ENCODE peak calls at places on chromosomes 4 and X, in nine cellular contexts. O is activated T-cell treated with anti-CD3 and anti-CD28 coated beads for 1 hour; R is amniotic stem cell; B is fibroblast of lung; S is glutamatergic neuron; E is ACHN; T is CD8-positive, alpha-beta memory T cell; C is nucleus accumbens; Y is hypothalamus. N is an unnamed sample.

GRCh38 chr4:84691170-84691691 is 108.3 kb downstream of the CDS1 start:
- DNase-seq in Y (no peak), S (no peak), O (no peak), T (no peak), C (no peak), B (peak), E (peak), R (peak), N (no peak)

GRCh38 chr4:83109480-83110221 is 4.9 kb downstream of the PLAC8 start:
- DNase-seq in S (peak), C (no peak), E (peak), O (no peak), R (no peak), B (no peak), Y (peak), T (peak), N (peak)

GRCh38 chr4:39732728-39733127 is 34.8 kb downstream of the UBE2K start:
- DNase-seq in Y (no peak), C (no peak), B (peak), T (no peak), E (peak), O (no peak), S (no peak), R (peak), N (no peak)

GRCh38 chr4:181301735-181302380 is 941.3 kb upstream of the TENM3 start:
- DNase-seq in E (peak), C (no peak), O (no peak), Y (peak), B (peak), S (peak), R (no peak), T (no peak), N (peak)

GRCh38 chr4:24210332-24210902 is 320.6 kb upstream of the PPARGC1A start:
- DNase-seq in Y (no peak), R (no peak), O (no peak), S (no peak), T (no peak), B (peak), C (peak), E (no peak), N (no peak)

GRCh38 chr4:72997409-72997808 is 72.1 kb downstream of the COX18 start:
- DNase-seq in C (no peak), R (no peak), T (no peak), Y (no peak), E (peak), B (no peak), O (no peak), S (no peak), N (no peak)

GRCh38 chr4:142840516-142841123 is 5.5 kb downstream of the INPP4B start:
- DNase-seq in O (no peak), T (peak), E (peak), C (no peak), Y (no peak), S (no peak), B (peak), R (peak), N (no peak)

GRCh38 chrX:11600578-11600977 is 65.1 kb downstream of the ARHGAP6 start:
- DNase-seq in E (no peak), T (no peak), O (no peak), B (no peak), C (no peak), Y (no peak), R (no peak), S (no peak), N (no peak)

GRCh38 chr4:166091914-166092510 is 219.0 kb downstream of the TLL1 start:
- DNase-seq in S (no peak), O (no peak), B (peak), R (peak), E (peak), Y (no peak), C (no peak), T (no peak), N (no peak)

GRCh38 chrX:112636288-112636687 is 43.5 kb downstream of the LHFPL1 start:
- DNase-seq in T (no peak), R (peak), S (no peak), C (no peak), Y (no peak), O (no peak), E (no peak), B (peak), N (no peak)

GRCh38 chr4:132592850-132593249 is 556.2 kb upstream of the PCDH10 start:
- DNase-seq in Y (no peak), C (no peak), T (no peak), O (no peak), R (no peak), S (no peak), B (no peak), E (no peak), N (no peak)

GRCh38 chrX:154043003-154043402 is 23.3 kb upstream of the IRAK1 start:
- DNase-seq in Y (no peak), B (peak), T (no peak), E (no peak), O (no peak), C (no peak), R (no peak), S (no peak), N (no peak)

GRCh38 chr4:26766142-26766541 is 94.5 kb upstream of the STIM2 start:
- DNase-seq in R (no peak), C (no peak), B (no peak), O (no peak), Y (no peak), E (no peak), T (no peak), S (no peak), N (no peak)

GRCh38 chrX:139191746-139192385 is 338.7 kb upstream of the F9 start:
- DNase-seq in E (no peak), Y (no peak), C (no peak), O (no peak), T (no peak), R (no peak), S (no peak), B (no peak), N (no peak)

GRCh38 chrX:6226646-6227444 is 1.8 kb downstream of the NLGN4X start:
- DNase-seq in C (peak), T (no peak), E (no peak), B (no peak), O (no peak), R (no peak), S (peak), Y (peak), N (peak)

GRCh38 chr4:4575284-4576211 is 33.7 kb upstream of the STX18 start:
- DNase-seq in Y (peak), E (peak), T (peak), O (peak), R (no peak), C (peak), S (peak), B (peak), N (peak)

GRCh38 chr4:88143504-88143903 is 14.9 kb downstream of the ABCG2 start:
- DNase-seq in T (no peak), C (no peak), O (no peak), E (peak), R (peak), Y (no peak), S (no peak), B (peak), N (no peak)

GRCh38 chrX:109472939-109473713 is 8.8 kb downstream of the GUCY2F start:
- DNase-seq in C (no peak), Y (no peak), S (peak), B (peak), E (peak), T (no peak), O (no peak), R (peak), N (peak)

GRCh38 chrX:17968367-17968766 is 107.3 kb upstream of the RAI2 start:
- DNase-seq in O (no peak), C (no peak), Y (no peak), B (no peak), E (no peak), R (no peak), S (no peak), T (no peak), N (no peak)

GRCh38 chrX:45621356-45622041 is 420.8 kb upstream of the DIPK2B start:
- DNase-seq in E (no peak), S (no peak), Y (no peak), C (no peak), B (peak), R (peak), T (no peak), O (no peak), N (no peak)

GRCh38 chr4:102253860-102254259 is 91.4 kb downstream of the SLC39A8 start:
- DNase-seq in S (no peak), R (no peak), C (no peak), O (no peak), Y (no peak), E (no peak), B (no peak), T (no peak), N (no peak)

GRCh38 chr4:113540859-113541258 is 220.7 kb downstream of the CAMK2D start:
- DNase-seq in R (no peak), E (no peak), C (no peak), B (peak), O (no peak), S (no peak), Y (no peak), T (no peak), N (no peak)

GRCh38 chr4:140188975-140189374 is 35.0 kb upstream of the MAML3 start:
- DNase-seq in C (no peak), Y (no peak), R (no peak), T (no peak), S (no peak), E (no peak), B (peak), O (no peak), N (no peak)

GRCh38 chrX:108270280-108270679 is 167.9 kb downstream of the COL4A6 start:
- DNase-seq in Y (no peak), E (no peak), R (no peak), T (no peak), C (no peak), O (no peak), B (no peak), S (no peak), N (no peak)

GRCh38 chr4:73127839-73128448 is 58.4 kb upstream of the COX18 start:
- DNase-seq in B (peak), O (no peak), T (peak), R (no peak), S (peak), C (peak), Y (no peak), E (peak), N (peak)

GRCh38 chr4:8688041-8688907 is 95.7 kb downstream of the CPZ start:
- DNase-seq in T (no peak), S (peak), Y (peak), E (no peak), C (peak), B (no peak), R (no peak), O (no peak), N (peak)

GRCh38 chrX:82648062-82648461 is 860.0 kb upstream of the POU3F4 start:
- DNase-seq in B (peak), T (no peak), C (no peak), S (no peak), E (peak), O (no peak), Y (no peak), R (no peak), N (no peak)

GRCh38 chr4:48041535-48042137 is 25.1 kb downstream of the NIPAL1 start:
- DNase-seq in T (no peak), O (no peak), Y (no peak), R (no peak), S (no peak), C (no peak), E (no peak), B (no peak), N (no peak)

GRCh38 chrX:100687546-100687945 is 43.5 kb downstream of the SRPX2 start:
- DNase-seq in R (no peak), C (no peak), T (no peak), O (no peak), E (no peak), S (no peak), B (no peak), Y (no peak), N (no peak)

GRCh38 chr4:102525099-102525498 is 23.9 kb downstream of the NFKB1 start:
- DNase-seq in Y (no peak), B (peak), E (no peak), S (no peak), C (no peak), O (no peak), R (no peak), T (no peak), N (no peak)

GRCh38 chrX:55524487-55524886 is 34.8 kb upstream of the USP51 start:
- DNase-seq in T (no peak), R (no peak), O (no peak), Y (no peak), E (no peak), S (no peak), C (peak), B (peak), N (no peak)

N was measured in WTC11.